ENCODE peak calls at places on chromosomes 6 and 20, in four cellular contexts. J is AG10803, L is astrocyte of the spinal cord, U is H9. M is an unnamed sample.

GRCh38 chr20:1146957-1147356 is 28.6 kb downstream of the PSMF1 start:
- DNase-seq in J (no peak), U (no peak), L (no peak), M (no peak)

GRCh38 chr6:145694083-145694737 is 41.1 kb downstream of the EPM2A start:
- DNase-seq in J (no peak), L (no peak), U (no peak), M (no peak)

GRCh38 chr20:823326-823902 is 10.1 kb upstream of the FAM110A start:
- DNase-seq in U (no peak), L (no peak), J (no peak), M (peak; percentile 75)

GRCh38 chr20:44478188-44478587 is 2.5 kb downstream of the TTPAL start:
- DNase-seq in J (no peak), U (no peak), L (no peak), M (no peak)

GRCh38 chr6:149154137-149154900 is 163.2 kb upstream of the TAB2 start:
- DNase-seq in L (peak; percentile 24), U (no peak), J (no peak), M (no peak)

GRCh38 chr20:37363221-37364012 is 17.5 kb downstream of the SRC start:
- DNase-seq in J (no peak), U (no peak), L (no peak), M (no peak)

GRCh38 chr6:3032986-3033385 is 33.3 kb downstream of the NQO2 start:
- DNase-seq in J (no peak), L (no peak), U (no peak), M (no peak)

GRCh38 chr6:34514593-34515472 is 41.3 kb downstream of the SPDEF start:
- DNase-seq in U (peak; percentile 71), L (peak; percentile 37), J (peak; percentile 28), M (peak; percentile 79)

GRCh38 chr6:143110572-143110971 is 49.9 kb downstream of the AIG1 start:
- DNase-seq in L (peak; percentile 29), J (peak; percentile 68), U (no peak), M (no peak)

GRCh38 chr6:130357436-130357835 is 8.4 kb upstream of the TMEM200A start:
- DNase-seq in U (no peak), L (no peak), J (no peak), M (no peak)

GRCh38 chr6:40197371-40197770 is 263.1 kb upstream of the MOCS1 start:
- DNase-seq in J (no peak), L (no peak), U (no peak), M (no peak)

GRCh38 chr6:164315376-164315775 is 900.9 kb downstream of the QKI start:
- DNase-seq in U (no peak), J (no peak), L (no peak), M (no peak)

GRCh38 chr6:26294276-26294675 is 70.7 kb upstream of the BTN3A2 start:
- DNase-seq in J (no peak), L (no peak), U (no peak), M (no peak)

GRCh38 chr6:165906-166305 is 126.4 kb upstream of the DUSP22 start:
- DNase-seq in L (no peak), U (no peak), J (no peak), M (no peak)

GRCh38 chr6:105077592-105078463 is 102.0 kb downstream of the POPDC3 start:
- DNase-seq in U (no peak), L (peak; percentile 72), J (peak; percentile 54), M (no peak)

GRCh38 chr20:38129893-38130609 is 35.0 kb downstream of the TGM2 start:
- DNase-seq in U (no peak), J (no peak), L (no peak), M (no peak)

GRCh38 chr6:111564482-111564945 is 41.2 kb downstream of the TRAF3IP2 start:
- DNase-seq in U (no peak), J (peak; percentile 77), L (peak; percentile 51), M (no peak)

GRCh38 chr20:33926425-33926824 is 67.3 kb upstream of the RALY start:
- DNase-seq in U (no peak), J (no peak), L (no peak), M (no peak)

GRCh38 chr6:3310710-3311109 is 52.0 kb downstream of the PSMG4 start:
- DNase-seq in J (no peak), U (no peak), L (no peak), M (no peak)

GRCh38 chr6:98832282-98833100 is 1.9 kb upstream of the POU3F2 start:
- DNase-seq in L (peak; percentile 66), U (no peak), J (peak; percentile 64), M (peak; percentile 62)

GRCh38 chr6:115404451-115404850 is 656.2 kb downstream of the FRK start:
- DNase-seq in L (no peak), U (no peak), J (peak; percentile 11), M (no peak)

GRCh38 chr6:129500958-129501381 is 209.0 kb downstream of the ARHGAP18 start:
- DNase-seq in J (no peak), U (no peak), L (no peak), M (no peak)

GRCh38 chr20:46300281-46300680 is 8.0 kb downstream of the CDH22 start:
- DNase-seq in J (no peak), U (no peak), L (no peak), M (no peak)

DNA sequence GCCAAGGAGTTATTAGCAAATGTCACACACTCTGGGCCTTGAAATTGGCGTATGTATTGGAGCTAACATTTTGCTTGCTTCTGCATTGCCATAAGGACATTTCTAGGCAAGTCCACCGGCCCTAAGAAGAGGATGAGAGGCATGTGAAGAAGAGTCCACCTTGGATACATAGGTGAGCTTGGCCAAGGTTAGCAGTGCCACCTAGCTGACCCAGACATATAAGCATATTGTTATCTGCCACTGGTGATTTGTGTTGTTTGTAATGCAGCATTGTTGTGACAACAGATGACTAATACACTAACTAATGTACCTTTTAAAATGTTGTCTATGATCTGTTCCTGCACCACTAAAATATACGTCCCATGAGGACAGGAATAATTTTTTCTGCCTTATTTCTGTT is 24.8 kb upstream of the HLA-DQA2 start:
- DNase-seq in J (no peak), U (no peak), L (no peak), M (no peak)
- TF ChIP-seq CTCF in J (no peak), U (no peak), L (no peak), M (no peak)

DNA sequence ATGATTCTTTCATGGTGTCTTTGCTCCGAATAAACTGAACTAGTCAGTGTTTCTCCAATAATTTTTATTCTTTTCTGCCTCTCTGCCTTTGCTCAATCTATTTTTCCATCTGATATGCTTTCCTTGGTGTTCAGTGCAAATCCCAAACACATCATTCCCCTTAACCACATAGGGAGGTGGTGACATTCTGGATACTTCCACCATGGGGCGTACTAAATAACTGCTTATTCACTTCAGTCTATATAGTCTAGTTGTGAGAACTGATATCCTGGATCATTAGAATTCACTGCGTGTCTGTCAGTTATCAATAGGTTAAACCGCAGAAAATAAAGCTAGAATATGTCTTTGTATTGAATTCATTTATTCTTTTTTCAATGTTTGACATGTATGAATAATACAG is 83.1 kb downstream of the KCNQ5 start:
- DNase-seq in L (no peak), U (no peak), J (no peak), M (no peak)
- TF ChIP-seq CTCF in L (no peak), U (peak; percentile 43), J (peak; percentile 31), M (no peak)

GRCh38 chr20:63323298-63323820 is 30.4 kb downstream of the COL20A1 start:
- DNase-seq in J (no peak), L (no peak), U (no peak), M (peak; percentile 13)
- TF ChIP-seq CTCF in J (peak; percentile 27), L (peak; percentile 18), U (peak; percentile 43), M (no peak)

DNA sequence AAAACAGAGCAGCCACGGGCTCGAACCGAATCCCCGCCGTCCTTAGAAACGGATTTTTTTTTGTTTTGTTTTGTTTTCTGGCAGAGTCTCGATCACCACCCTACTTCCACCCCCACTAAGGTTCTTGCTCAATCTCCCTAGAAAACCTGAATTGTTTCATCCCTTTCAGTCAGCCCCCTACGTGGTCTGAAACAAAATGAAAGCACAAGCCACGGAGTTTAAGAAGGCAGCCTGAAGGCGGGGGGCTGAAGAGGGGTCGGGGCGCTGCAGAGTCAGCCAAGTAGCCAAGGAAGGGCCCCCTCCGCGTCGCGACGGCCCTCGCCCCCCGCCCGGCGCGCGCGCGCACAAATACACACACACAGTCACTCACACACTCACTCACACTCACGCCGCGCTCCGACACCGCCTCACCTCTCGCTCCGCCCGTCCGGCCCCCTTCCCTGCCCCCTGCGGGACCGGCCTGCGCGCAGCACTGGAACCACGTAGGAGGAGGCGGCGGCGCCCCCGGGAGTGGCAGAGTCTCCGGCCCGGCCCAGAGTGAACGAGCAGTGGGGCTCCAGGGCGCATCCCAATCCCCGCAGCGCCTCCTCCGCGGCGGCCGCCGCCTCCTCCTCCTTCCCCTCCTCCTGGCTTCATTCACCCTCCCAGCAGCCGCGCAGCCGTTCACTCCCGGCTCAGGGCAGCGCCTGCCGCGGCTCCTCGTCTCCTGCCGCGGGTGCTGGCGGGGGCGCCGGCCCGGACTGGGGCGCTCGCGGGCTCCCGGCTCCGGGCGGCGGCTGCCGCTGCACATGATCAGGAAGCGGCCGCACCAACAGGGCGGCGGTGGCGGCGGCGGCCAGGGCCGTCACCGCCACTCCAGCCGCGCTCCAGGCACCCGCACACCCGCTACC is 1.4 kb downstream of the ATXN1 start:
- DNase-seq in U (peak; percentile 64), J (peak; percentile 91), L (peak; percentile 91), M (peak; percentile 83)
- TF ChIP-seq CTCF in U (no peak), J (no peak), L (peak; percentile 7), M (no peak)

GRCh38 chr6:1586861-1587450 is 22.8 kb upstream of the FOXC1 start:
- DNase-seq in J (no peak), L (no peak), U (no peak), M (no peak)
- TF ChIP-seq CTCF in J (no peak), L (no peak), U (no peak), M (no peak)

GRCh38 chr6:116705917-116706316 is 24.9 kb downstream of the KPNA5 start:
- DNase-seq in U (no peak), J (no peak), L (no peak), M (no peak)
- TF ChIP-seq CTCF in U (no peak), J (no peak), L (no peak), M (no peak)

DNA sequence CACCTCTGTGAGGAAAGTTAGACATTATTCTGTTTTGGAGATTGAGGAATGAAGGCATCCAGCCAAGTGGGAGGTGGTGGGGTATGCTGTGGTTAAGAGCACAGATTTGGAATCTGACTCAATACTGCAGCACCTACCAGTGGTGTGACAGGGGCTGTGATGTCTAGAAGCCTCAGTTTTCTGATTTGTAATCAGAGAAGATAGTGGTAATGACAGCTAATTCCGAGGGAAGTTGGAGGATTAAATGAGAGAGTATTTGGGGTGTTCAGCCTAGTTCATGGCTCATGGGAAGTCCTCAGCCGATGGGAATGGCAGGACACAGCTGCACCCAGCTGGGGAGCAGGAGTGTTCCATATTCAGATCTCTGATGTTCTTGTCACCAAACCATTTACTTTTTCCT is 9.2 kb downstream of the SLC9A8 start:
- DNase-seq in L (peak; percentile 52), J (peak; percentile 84), U (no peak), M (no peak)
- TF ChIP-seq CTCF in L (peak; percentile 41), J (peak; percentile 76), U (no peak), M (no peak)

GRCh38 chr20:57270204-57270937 is 3.9 kb upstream of the BMP7 start:
- DNase-seq in J (no peak), L (no peak), U (peak; percentile 41), M (no peak)
- TF ChIP-seq CTCF in J (no peak), L (no peak), U (peak; percentile 54), M (no peak)

M was measured in glutamatergic neuron.